ENCODE peak calls at places on chromosomes 13 and 19, in ten cellular contexts. B, N, W, J, R, K, A, Q, H and X are unnamed samples.

GRCh38 chr13:26377038-26377437 is 123.1 kb downstream of the CDK8 start:
- DNase-seq in R (peak; percentile 50), J (no peak), N (peak; percentile 33), W (no peak), B (no peak), Q (no peak), A (peak; percentile 3), H (peak; percentile 38), K (peak; percentile 4), X (no peak)

GRCh38 chr19:41871573-41872383 is 5.3 kb upstream of the CD79A start:
- DNase-seq in Q (peak; percentile 78), A (no peak), H (no peak), R (no peak), J (peak; percentile 38), K (no peak), B (no peak), N (no peak), W (no peak), X (no peak)

GRCh38 chr19:12779162-12779993 is 4.0 kb upstream of the HOOK2 start:
- DNase-seq in A (peak; percentile 77), R (peak; percentile 90), Q (no peak), B (no peak), W (peak; percentile 58), N (peak; percentile 82), K (peak; percentile 84), H (peak; percentile 97), J (no peak), X (peak; percentile 51)

GRCh38 chr19:55096061-55096701 is 20.5 kb downstream of the EPS8L1 start:
- DNase-seq in W (no peak), R (no peak), N (no peak), Q (no peak), A (no peak), K (no peak), J (no peak), B (no peak), H (no peak), X (no peak)

GRCh38 chr19:42175952-42176648 is 41.4 kb downstream of the DEDD2 start:
- DNase-seq in K (no peak), R (peak; percentile 26), W (peak; percentile 30), H (peak; percentile 47), A (peak; percentile 17), J (no peak), B (no peak), Q (no peak), N (peak; percentile 45), X (no peak)

GRCh38 chr13:30088312-30088855 is 219.0 kb downstream of the KATNAL1 start:
- DNase-seq in J (no peak), R (no peak), A (peak; percentile 7), H (no peak), N (no peak), W (no peak), Q (no peak), K (no peak), B (no peak), X (no peak)

GRCh38 chr13:51683537-51684050 is 99.3 kb downstream of the WDFY2 start:
- DNase-seq in K (no peak), H (no peak), N (no peak), J (no peak), B (no peak), W (no peak), R (no peak), Q (no peak), A (no peak), X (no peak)

GRCh38 chr19:3721900-3722442 is 13.8 kb downstream of the TJP3 start:
- DNase-seq in H (no peak), N (no peak), J (no peak), B (no peak), W (no peak), K (no peak), R (no peak), Q (no peak), A (no peak), X (no peak)

GRCh38 chr19:534088-534487 is 2.5 kb downstream of the CDC34 start:
- DNase-seq in K (no peak), N (no peak), B (no peak), A (no peak), R (no peak), H (no peak), J (no peak), Q (no peak), W (no peak), X (no peak)